ENCODE peak calls at places on chromosomes 3 and 15, in seven cellular contexts. One of them, this sample, is unnamed.

GRCh38 chr15:93088200-93088980 is 621 bp downstream of the RGMA start:
- DNase-seq in nephron progenitor cell: peak; percentile 56
- DNase-seq in Peyer's patch: no peak
- DNase-seq in activated CD4-positive, alpha-beta T cell treated with anti-CD3 and anti-CD28 coated beads, Interleukin-2, amount 50 U/mL, for 48 hours: peak; percentile 22
- DNase-seq in fibroblast of lung: peak; percentile 23
- DNase-seq in foreskin fibroblast: no peak
- DNase-seq in IMR-90: no peak
- DNase-seq in this sample: no peak

GRCh38 chr3:52087728-52088127 is 31.4 kb upstream of the DUSP7 start:
- DNase-seq in nephron progenitor cell: no peak
- DNase-seq in Peyer's patch: peak; percentile 65
- DNase-seq in activated CD4-positive, alpha-beta T cell treated with anti-CD3 and anti-CD28 coated beads, Interleukin-2, amount 50 U/mL, for 48 hours: no peak
- DNase-seq in fibroblast of lung: no peak
- DNase-seq in foreskin fibroblast: no peak
- DNase-seq in IMR-90: no peak
- DNase-seq in this sample: no peak

GRCh38 chr3:15205934-15206661 is at the start of gene CAPN7:
- DNase-seq in nephron progenitor cell: peak; percentile 97
- DNase-seq in Peyer's patch: peak; percentile 97
- DNase-seq in activated CD4-positive, alpha-beta T cell treated with anti-CD3 and anti-CD28 coated beads, Interleukin-2, amount 50 U/mL, for 48 hours: peak; percentile 93
- DNase-seq in fibroblast of lung: peak; percentile 91
- DNase-seq in foreskin fibroblast: peak; percentile 94
- DNase-seq in IMR-90: peak; percentile 91
- DNase-seq in this sample: peak; percentile 96

GRCh38 chr3:2099028-2099671 is 484 bp downstream of the CNTN4 start:
- DNase-seq in nephron progenitor cell: peak; percentile 56
- DNase-seq in Peyer's patch: peak; percentile 70
- DNase-seq in activated CD4-positive, alpha-beta T cell treated with anti-CD3 and anti-CD28 coated beads, Interleukin-2, amount 50 U/mL, for 48 hours: no peak
- DNase-seq in fibroblast of lung: no peak
- DNase-seq in foreskin fibroblast: no peak
- DNase-seq in IMR-90: no peak
- DNase-seq in this sample: peak; percentile 34

GRCh38 chr3:11445883-11446282 is 173.7 kb downstream of the ATG7 start:
- DNase-seq in nephron progenitor cell: no peak
- DNase-seq in Peyer's patch: no peak
- DNase-seq in activated CD4-positive, alpha-beta T cell treated with anti-CD3 and anti-CD28 coated beads, Interleukin-2, amount 50 U/mL, for 48 hours: no peak
- DNase-seq in fibroblast of lung: peak; percentile 54
- DNase-seq in foreskin fibroblast: peak; percentile 51
- DNase-seq in IMR-90: peak; percentile 37
- DNase-seq in this sample: no peak

GRCh38 chr3:70539908-70540307 is 227.5 kb upstream of the MDFIC2 start:
- DNase-seq in nephron progenitor cell: no peak
- DNase-seq in Peyer's patch: no peak
- DNase-seq in activated CD4-positive, alpha-beta T cell treated with anti-CD3 and anti-CD28 coated beads, Interleukin-2, amount 50 U/mL, for 48 hours: no peak
- DNase-seq in fibroblast of lung: no peak
- DNase-seq in foreskin fibroblast: no peak
- DNase-seq in IMR-90: no peak
- DNase-seq in this sample: no peak

GRCh38 chr3:4988815-4989648 is 9.8 kb downstream of the BHLHE40 start:
- DNase-seq in nephron progenitor cell: no peak
- DNase-seq in Peyer's patch: no peak
- DNase-seq in activated CD4-positive, alpha-beta T cell treated with anti-CD3 and anti-CD28 coated beads, Interleukin-2, amount 50 U/mL, for 48 hours: no peak
- DNase-seq in fibroblast of lung: peak; percentile 77
- DNase-seq in foreskin fibroblast: no peak
- DNase-seq in IMR-90: peak; percentile 51
- DNase-seq in this sample: peak; percentile 53

GRCh38 chr3:89954135-89954534 is 846.7 kb downstream of the EPHA3 start:
- DNase-seq in nephron progenitor cell: no peak
- DNase-seq in Peyer's patch: no peak
- DNase-seq in activated CD4-positive, alpha-beta T cell treated with anti-CD3 and anti-CD28 coated beads, Interleukin-2, amount 50 U/mL, for 48 hours: no peak
- DNase-seq in fibroblast of lung: no peak
- DNase-seq in foreskin fibroblast: no peak
- DNase-seq in IMR-90: no peak
- DNase-seq in this sample: peak; percentile 17

GRCh38 chr15:70488941-70489848 is 274.2 kb downstream of the UACA start:
- DNase-seq in nephron progenitor cell: no peak
- DNase-seq in Peyer's patch: no peak
- DNase-seq in activated CD4-positive, alpha-beta T cell treated with anti-CD3 and anti-CD28 coated beads, Interleukin-2, amount 50 U/mL, for 48 hours: no peak
- DNase-seq in fibroblast of lung: no peak
- DNase-seq in foreskin fibroblast: no peak
- DNase-seq in IMR-90: no peak
- DNase-seq in this sample: no peak

GRCh38 chr3:38438421-38438820 is 15.3 kb upstream of the ACVR2B start:
- DNase-seq in nephron progenitor cell: no peak
- DNase-seq in Peyer's patch: no peak
- DNase-seq in activated CD4-positive, alpha-beta T cell treated with anti-CD3 and anti-CD28 coated beads, Interleukin-2, amount 50 U/mL, for 48 hours: no peak
- DNase-seq in fibroblast of lung: peak; percentile 25
- DNase-seq in foreskin fibroblast: peak; percentile 4
- DNase-seq in IMR-90: peak; percentile 22
- DNase-seq in this sample: peak; percentile 21

GRCh38 chr15:68385671-68386586 is 46.0 kb downstream of the ITGA11 start:
- DNase-seq in nephron progenitor cell: no peak
- DNase-seq in Peyer's patch: no peak
- DNase-seq in activated CD4-positive, alpha-beta T cell treated with anti-CD3 and anti-CD28 coated beads, Interleukin-2, amount 50 U/mL, for 48 hours: no peak
- DNase-seq in fibroblast of lung: no peak
- DNase-seq in foreskin fibroblast: no peak
- DNase-seq in IMR-90: no peak
- DNase-seq in this sample: no peak

GRCh38 chr3:71908001-71908400 is 123.1 kb upstream of the PROK2 start:
- DNase-seq in nephron progenitor cell: no peak
- DNase-seq in Peyer's patch: no peak
- DNase-seq in activated CD4-positive, alpha-beta T cell treated with anti-CD3 and anti-CD28 coated beads, Interleukin-2, amount 50 U/mL, for 48 hours: no peak
- DNase-seq in fibroblast of lung: no peak
- DNase-seq in foreskin fibroblast: no peak
- DNase-seq in IMR-90: no peak
- DNase-seq in this sample: no peak

GRCh38 chr15:71203573-71204444 is 88.5 kb downstream of the THSD4 start:
- DNase-seq in nephron progenitor cell: no peak
- DNase-seq in Peyer's patch: no peak
- DNase-seq in activated CD4-positive, alpha-beta T cell treated with anti-CD3 and anti-CD28 coated beads, Interleukin-2, amount 50 U/mL, for 48 hours: no peak
- DNase-seq in fibroblast of lung: no peak
- DNase-seq in foreskin fibroblast: peak; percentile 18
- DNase-seq in IMR-90: peak; percentile 35
- DNase-seq in this sample: no peak

GRCh38 chr3:15361494-15362214 is 29.3 kb upstream of the SH3BP5 start:
- DNase-seq in nephron progenitor cell: peak; percentile 8
- DNase-seq in Peyer's patch: no peak
- DNase-seq in activated CD4-positive, alpha-beta T cell treated with anti-CD3 and anti-CD28 coated beads, Interleukin-2, amount 50 U/mL, for 48 hours: peak; percentile 63
- DNase-seq in fibroblast of lung: no peak
- DNase-seq in foreskin fibroblast: peak; percentile 50
- DNase-seq in IMR-90: peak; percentile 52
- DNase-seq in this sample: peak; percentile 23